ENCODE peak calls at places on chromosomes 11 and 22, in five cellular contexts. U, W, J, V and D are unnamed samples.
A peak's percentile ranks its signal among the peaks of the same experiment; 100 is the strongest.

GRCh38 chr22:24420072-24420976 is 7.1 kb upstream of the ADORA2A start:
- DNase-seq in U (no peak), J (no peak), W (no peak), V (no peak), D (no peak)

GRCh38 chr11:13140028-13140870 is 131.1 kb downstream of the RASSF10 start:
- DNase-seq in W (peak; percentile 61), U (peak; percentile 80), J (no peak), V (no peak), D (peak; percentile 76)

GRCh38 chr11:65473275-65473860 is 25.5 kb upstream of the MALAT1 start:
- DNase-seq in U (no peak), J (no peak), W (no peak), V (no peak), D (no peak)

GRCh38 chr11:70358797-70359196 is 39.5 kb upstream of the CTTN start:
- DNase-seq in V (no peak), J (no peak), U (no peak), W (no peak), D (no peak)

GRCh38 chr22:24289138-24289537 is 18.5 kb downstream of the SPECC1L start:
- DNase-seq in U (no peak), W (no peak), V (peak; percentile 26), J (no peak), D (peak; percentile 21)

GRCh38 chr11:35549787-35550186 is 24.4 kb upstream of the PAMR1 start:
- DNase-seq in V (peak; percentile 64), U (no peak), W (peak; percentile 85), J (no peak), D (peak; percentile 93)

GRCh38 chr11:108027057-108027456 is 18.4 kb downstream of the CUL5 start:
- DNase-seq in W (no peak), V (no peak), U (no peak), J (no peak), D (no peak)

GRCh38 chr11:116515666-116516184 is 257.1 kb downstream of the BUD13 start:
- DNase-seq in J (no peak), U (no peak), V (no peak), W (no peak), D (no peak)

GRCh38 chr11:85663781-85664560 is 958 bp downstream of the CREBZF start:
- DNase-seq in U (peak; percentile 76), J (peak; percentile 81), W (peak; percentile 24), V (peak; percentile 57), D (peak; percentile 39)

GRCh38 chr11:129639300-129639699 is 176.3 kb upstream of the TMEM45B start:
- DNase-seq in U (peak; percentile 19), J (no peak), W (peak; percentile 100), V (peak; percentile 97), D (peak; percentile 100)

GRCh38 chr11:128868851-128869671 is 2.0 kb upstream of the KCNJ1 start:
- DNase-seq in V (no peak), W (no peak), U (no peak), J (no peak), D (no peak)

GRCh38 chr11:111344032-111344431 is 35.0 kb downstream of the POU2AF1 start:
- DNase-seq in W (no peak), V (peak; percentile 88), U (no peak), J (no peak), D (peak; percentile 52)

GRCh38 chr11:100329352-100329751 is 357.7 kb upstream of the ARHGAP42 start:
- DNase-seq in U (no peak), W (peak; percentile 32), V (peak; percentile 43), J (peak; percentile 92), D (peak; percentile 78)

GRCh38 chr22:46370584-46371373 is 35.3 kb downstream of the TRMU start:
- DNase-seq in J (peak; percentile 19), V (no peak), W (no peak), U (peak; percentile 62), D (no peak)

GRCh38 chr11:77207618-77208313 is 79.7 kb downstream of the MYO7A start:
- DNase-seq in W (no peak), U (no peak), V (no peak), J (no peak), D (no peak)

GRCh38 chr11:79237111-79237510 is 203.7 kb downstream of the TENM4 start:
- DNase-seq in J (no peak), U (no peak), W (no peak), V (no peak), D (peak; percentile 74)

GRCh38 chr22:44214187-44214586 is 33.5 kb downstream of the PARVG start:
- DNase-seq in V (no peak), U (no peak), J (no peak), W (no peak), D (no peak)

GRCh38 chr11:28170759-28171158 is 62.6 kb downstream of the METTL15 start:
- DNase-seq in V (no peak), U (no peak), W (no peak), J (no peak), D (no peak)

GRCh38 chr11:10669258-10670033 is 24.1 kb downstream of the IRAG1 start:
- DNase-seq in U (no peak), J (peak; percentile 33), W (no peak), V (no peak), D (no peak)

GRCh38 chr11:105024394-105024793 is 1.4 kb upstream of the CASP5 start:
- DNase-seq in U (no peak), W (no peak), J (no peak), V (no peak), D (no peak)

GRCh38 chr11:100831929-100832480 is 144.9 kb downstream of the ARHGAP42 start:
- DNase-seq in U (no peak), V (peak; percentile 31), W (no peak), J (no peak), D (no peak)

GRCh38 chr11:30786392-30787120 is 200.4 kb upstream of the MPPED2 start:
- DNase-seq in U (no peak), V (peak; percentile 7), W (no peak), J (no peak), D (no peak)

GRCh38 chr22:19176175-19176630 is 2.3 kb downstream of the SLC25A1 start:
- DNase-seq in J (no peak), U (no peak), V (no peak), W (no peak), D (no peak)

GRCh38 chr11:93887111-93887510 is 36.7 kb upstream of the VSTM5 start:
- DNase-seq in J (no peak), U (no peak), W (no peak), V (no peak), D (no peak)

GRCh38 chr22:20664594-20664959 is 109.3 kb upstream of the SERPIND1 start:
- DNase-seq in V (no peak), W (no peak), U (no peak), J (no peak), D (no peak)

GRCh38 chr11:3134218-3134621 is 30.9 kb downstream of the OSBPL5 start:
- DNase-seq in U (no peak), V (no peak), W (no peak), J (no peak), D (no peak)

GRCh38 chr22:29833392-29833949 is 4.6 kb downstream of the ASCC2 start:
- DNase-seq in U (no peak), W (no peak), V (no peak), J (no peak), D (no peak)

GRCh38 chr22:29840498-29840897 is 2.4 kb upstream of the ASCC2 start:
- DNase-seq in U (no peak), V (no peak), J (no peak), W (peak; percentile 25), D (peak; percentile 70)

GRCh38 chr22:29842172-29842571 is 4.1 kb upstream of the ASCC2 start:
- DNase-seq in J (no peak), W (no peak), U (no peak), V (no peak), D (no peak)

GRCh38 chr22:29838599-29838956 is 504 bp upstream of the ASCC2 start:
- DNase-seq in U (no peak), W (no peak), V (no peak), J (no peak), D (no peak)

DNA sequence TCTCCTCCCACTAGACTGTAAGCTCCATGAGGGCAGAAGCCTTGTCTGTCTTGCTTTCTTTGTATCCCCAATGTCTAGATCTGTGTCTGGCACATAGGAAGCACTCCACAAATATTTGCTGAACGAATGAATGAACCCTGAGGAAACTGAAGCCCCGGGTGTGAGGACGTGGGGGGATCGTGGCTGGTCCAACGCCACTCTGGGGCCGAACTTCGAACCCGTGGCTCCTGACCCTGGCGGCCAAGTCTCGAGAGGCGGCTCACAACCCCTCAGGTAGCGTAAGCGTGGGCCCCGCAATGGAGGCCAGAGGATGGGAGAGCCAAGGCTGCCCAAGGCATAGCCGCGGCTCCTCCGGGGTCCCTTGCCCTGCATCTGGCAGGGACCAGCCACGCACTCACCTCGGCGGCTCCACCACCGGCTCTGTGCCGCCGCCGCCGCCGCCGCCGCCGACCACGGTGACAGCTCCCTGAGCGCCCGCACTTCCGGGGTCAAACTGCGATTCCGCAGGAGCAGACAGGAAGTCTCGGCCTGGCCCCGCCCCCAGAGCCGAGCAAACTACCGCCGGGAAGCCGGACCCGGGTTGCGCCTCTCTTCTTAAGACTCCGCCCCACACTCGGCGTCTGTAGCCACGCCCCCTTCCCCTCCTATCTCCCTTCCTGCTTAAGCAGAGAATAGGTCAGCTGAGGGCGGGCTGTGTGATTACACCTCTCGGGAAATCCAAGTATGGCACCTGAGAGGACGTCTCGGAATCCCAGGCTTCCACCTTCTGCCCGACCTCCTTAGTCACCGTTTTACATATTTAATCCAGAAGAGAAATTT is at the start of gene ASCC2:
- DNase-seq in U (peak; percentile 99), V (peak; percentile 98), W (peak; percentile 92), J (peak; percentile 98), D (peak; percentile 97)
- TF ChIP-seq CTCF in U (no peak), V (no peak), W (no peak), J (no peak), D (no peak)

DNA sequence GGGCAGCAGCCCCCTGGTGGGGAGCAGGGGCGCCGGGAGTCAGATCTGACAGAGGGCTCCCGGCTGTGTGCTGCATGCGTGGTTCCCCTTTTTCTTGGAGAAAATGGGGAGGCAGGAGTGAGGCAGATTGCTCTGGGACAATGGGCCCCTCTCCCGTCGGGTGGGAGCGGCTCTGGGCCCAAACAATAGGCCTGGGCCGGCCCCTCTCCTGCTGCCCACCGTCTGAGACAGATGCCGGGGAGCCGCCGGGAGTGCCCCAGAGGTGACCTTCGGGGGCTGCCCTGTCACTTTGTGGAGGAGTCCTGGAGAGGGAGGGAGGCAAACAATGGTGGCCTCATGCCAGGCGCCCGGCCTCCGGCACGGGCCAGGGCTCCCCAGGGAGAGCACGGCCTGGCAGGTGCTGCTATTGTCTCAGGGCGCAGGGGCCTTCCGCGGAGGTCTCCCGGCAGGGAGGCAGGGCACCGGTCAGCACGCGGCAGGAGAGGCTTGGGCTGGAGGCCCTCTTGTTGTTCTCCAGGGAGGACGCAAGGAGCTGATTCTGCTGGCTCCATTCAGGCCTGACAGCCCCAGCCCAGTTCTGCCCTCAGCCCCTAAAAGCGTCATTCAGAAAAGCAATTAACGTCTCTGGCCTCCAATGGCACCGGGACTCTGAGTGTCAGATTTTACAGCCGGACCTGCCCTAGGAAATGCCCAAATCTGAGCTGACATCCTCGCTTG is 44.8 kb downstream of the SMIM38 start:
- DNase-seq in V (no peak), J (no peak), W (no peak), U (no peak), D (no peak)
- TF ChIP-seq CTCF in V (no peak), J (no peak), W (no peak), U (no peak), D (no peak)

GRCh38 chr22:26170795-26171194 is 1.5 kb downstream of the SEZ6L start:
- DNase-seq in V (no peak), J (no peak), U (no peak), W (no peak), D (no peak)
- TF ChIP-seq CTCF in V (no peak), J (no peak), U (no peak), W (no peak), D (no peak)

DNA sequence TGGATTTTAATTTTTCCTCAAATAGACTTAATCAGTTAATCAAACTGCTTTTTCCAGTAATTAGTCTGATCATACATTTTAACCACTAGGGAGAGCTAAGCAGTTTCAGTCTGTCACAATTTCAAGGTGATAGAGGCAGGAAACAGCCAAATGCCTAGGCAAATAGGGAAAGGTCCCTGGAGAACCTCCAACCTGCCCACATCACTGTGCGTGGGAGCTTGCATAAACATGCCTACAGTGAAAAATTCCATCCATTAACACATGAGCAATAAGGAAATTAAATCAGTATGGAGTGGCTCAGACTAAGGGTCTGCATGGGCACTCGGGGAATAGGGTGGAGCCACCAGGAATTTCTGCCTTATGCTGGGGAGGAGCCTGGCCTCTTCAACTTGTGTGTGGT is 74.6 kb downstream of the AASDHPPT start:
- DNase-seq in J (no peak), V (peak; percentile 60), U (peak; percentile 0), W (peak; percentile 78), D (peak; percentile 97)
- TF ChIP-seq CTCF in J (peak; percentile 13), V (peak; percentile 12), U (no peak), W (peak; percentile 69), D (peak; percentile 42)